ENCODE peak calls at places on chromosomes 7 and 10, in four cellular contexts. T is RWPE2, V is adrenal gland, P is stomach. B is an unnamed sample.

GRCh38 chr10:8130973-8131911 is 76.8 kb downstream of the GATA3 start:
- DNase-seq in T (no peak), V (no peak), P (no peak), B (no peak)

GRCh38 chr10:49710966-49711365 is 31.5 kb downstream of the C10orf53 start:
- DNase-seq in T (no peak), V (no peak), P (no peak), B (no peak)

GRCh38 chr10:45373783-45374450 is at the start of gene ALOX5:
- DNase-seq in T (no peak), V (peak; percentile 64), P (peak; percentile 80), B (no peak)

GRCh38 chr10:22606164-22606614 is 108.2 kb downstream of the PIP4K2A start:
- DNase-seq in T (no peak), V (no peak), P (no peak), B (peak; percentile 93)

GRCh38 chr10:83680470-83680891 is 458.8 kb upstream of the GHITM start:
- DNase-seq in T (no peak), V (no peak), P (no peak), B (no peak)

GRCh38 chr7:3089493-3089892 is 45.8 kb upstream of the CARD11 start:
- DNase-seq in T (no peak), V (no peak), P (no peak), B (no peak)

GRCh38 chr10:59625842-59626522 is 83.7 kb downstream of the SLC16A9 start:
- DNase-seq in T (no peak), V (no peak), P (peak; percentile 33), B (peak; percentile 34)

GRCh38 chr7:45148653-45148973 is 9.0 kb upstream of the RAMP3 start:
- DNase-seq in T (no peak), V (no peak), P (no peak), B (no peak)

GRCh38 chr10:104650072-104650471 is 9.0 kb downstream of the SORCS3 start:
- DNase-seq in T (no peak), V (no peak), P (no peak), B (no peak)

GRCh38 chr10:133336131-133337078 is at the start of gene CALY:
- DNase-seq in T (no peak), V (no peak), P (peak; percentile 59), B (no peak)

GRCh38 chr7:150686030-150686626 is 622 bp downstream of the GIMAP2 start:
- DNase-seq in T (no peak), V (no peak), P (no peak), B (peak; percentile 7)

GRCh38 chr10:124944982-124945381 is 3.1 kb downstream of the ZRANB1 start:
- DNase-seq in T (no peak), V (no peak), P (no peak), B (no peak)

GRCh38 chr10:59709472-59710125 is at the start of gene SLC16A9:
- DNase-seq in T (peak; percentile 66), V (peak; percentile 75), P (peak; percentile 44), B (peak; percentile 54)

GRCh38 chr10:133354672-133355240 is 3.1 kb downstream of the FUOM start:
- DNase-seq in T (no peak), V (no peak), P (no peak), B (no peak)

GRCh38 chr7:55128693-55129394 is 110.0 kb downstream of the EGFR start:
- DNase-seq in T (no peak), V (no peak), P (no peak), B (peak; percentile 86)

GRCh38 chr10:58820862-58821559 is 308.3 kb downstream of the BICC1 start:
- DNase-seq in T (no peak), V (no peak), P (no peak), B (peak; percentile 41)

GRCh38 chr10:101578192-101578591 is 9.9 kb downstream of the POLL start:
- DNase-seq in T (no peak), V (no peak), P (no peak), B (no peak)

GRCh38 chr10:48611133-48611532 is 6.3 kb upstream of the ARHGAP22 start:
- DNase-seq in T (no peak), V (no peak), P (no peak), B (peak; percentile 5)

GRCh38 chr7:51649-52048 is 140.7 kb upstream of the FAM20C start:
- DNase-seq in T (peak; percentile 8), V (no peak), P (no peak), B (no peak)

GRCh38 chr7:41967156-41967555 is 264.3 kb upstream of the INHBA start:
- DNase-seq in T (no peak), V (no peak), P (no peak), B (no peak)

GRCh38 chr10:127918570-127918969 is 11.7 kb downstream of the PTPRE start:
- DNase-seq in T (no peak), V (no peak), P (no peak), B (peak; percentile 26)
- H3K4me1 ChIP-seq in T (peaks cover 33% of the 10 kb centered on the region), V (peaks cover 27% of the 10 kb centered on the region), P (peaks cover 18% of the 10 kb centered on the region), B (peaks cover 39% of the 10 kb centered on the region)

DNA sequence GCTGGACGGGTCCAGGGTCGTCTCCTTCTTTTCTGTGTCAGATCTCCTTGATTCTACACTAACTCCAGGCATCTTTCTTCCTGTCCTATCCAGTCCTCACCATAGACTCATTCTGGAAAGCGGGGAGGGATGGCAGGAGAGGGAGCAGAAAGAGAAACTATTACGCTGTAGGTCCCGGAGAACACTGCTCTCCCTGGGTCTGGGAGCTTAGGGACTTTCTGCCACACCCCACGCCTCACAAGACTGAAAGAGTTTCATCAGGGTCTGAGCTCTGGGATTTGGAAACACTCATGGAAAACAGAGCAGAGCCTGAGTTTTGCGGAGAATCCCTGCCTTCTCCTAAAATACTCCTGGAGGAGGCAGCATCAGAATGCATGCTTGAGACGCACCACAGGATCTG is 38.0 kb downstream of the ASB13 start:
- DNase-seq in T (no peak), V (no peak), P (no peak), B (no peak)
- H3K4me3 ChIP-seq in T (no peak overlapping the region), V (no peak overlapping the region), P (peak overlapping the region; percentile 21), B (peak overlapping the region; percentile 19)

DNA sequence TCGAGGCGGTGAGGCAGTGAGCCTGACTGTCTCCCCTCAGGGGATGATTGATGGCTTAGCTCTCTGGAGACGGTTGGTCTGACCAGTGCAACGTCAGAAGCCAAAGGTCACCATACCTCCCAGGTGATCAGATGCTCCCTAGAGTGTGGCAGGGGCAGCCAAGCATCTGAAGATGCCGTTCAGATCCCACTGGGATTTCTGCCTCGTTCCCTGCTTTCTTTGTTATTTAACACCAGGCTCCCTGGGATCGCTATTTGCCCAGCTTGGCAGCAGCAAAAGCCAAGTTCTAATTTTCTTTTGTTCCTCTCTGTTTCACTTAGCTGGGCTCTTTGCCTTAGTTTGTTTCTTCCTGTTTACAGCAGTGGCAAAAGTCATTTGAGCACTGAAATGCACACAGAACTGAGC is 53.5 kb upstream of the SVIL start:
- DNase-seq in T (no peak), V (no peak), P (no peak), B (no peak)
- H3K27ac ChIP-seq in T (peak overlapping the region; percentile 58), V (no peak overlapping the region), P (peak overlapping the region; percentile 38), B (peak overlapping the region; percentile 7)

GRCh38 chr7:102917436-102918353 is 4.9 kb downstream of the LRRC17 start:
- DNase-seq in T (no peak), V (no peak), P (no peak), B (no peak)

GRCh38 chr7:102916881-102917280 is 4.1 kb downstream of the LRRC17 start:
- DNase-seq in T (no peak), V (no peak), P (no peak), B (no peak)

GRCh38 chr7:102914585-102914984 is 1.8 kb downstream of the LRRC17 start:
- DNase-seq in T (no peak), V (no peak), P (no peak), B (no peak)

GRCh38 chr7:102918865-102919264 is 6.1 kb downstream of the LRRC17 start:
- DNase-seq in T (no peak), V (no peak), P (no peak), B (peak; percentile 77)

GRCh38 chr7:102916426-102916825 is 3.6 kb downstream of the LRRC17 start:
- DNase-seq in T (no peak), V (no peak), P (no peak), B (peak; percentile 51)
- H3K4me1 ChIP-seq in T (peaks cover 11% of the 10 kb centered on the region), V (no peaks in the 10 kb centered on the region), P (peaks cover 33% of the 10 kb centered on the region), B (peaks cover 55% of the 10 kb centered on the region)

DNA sequence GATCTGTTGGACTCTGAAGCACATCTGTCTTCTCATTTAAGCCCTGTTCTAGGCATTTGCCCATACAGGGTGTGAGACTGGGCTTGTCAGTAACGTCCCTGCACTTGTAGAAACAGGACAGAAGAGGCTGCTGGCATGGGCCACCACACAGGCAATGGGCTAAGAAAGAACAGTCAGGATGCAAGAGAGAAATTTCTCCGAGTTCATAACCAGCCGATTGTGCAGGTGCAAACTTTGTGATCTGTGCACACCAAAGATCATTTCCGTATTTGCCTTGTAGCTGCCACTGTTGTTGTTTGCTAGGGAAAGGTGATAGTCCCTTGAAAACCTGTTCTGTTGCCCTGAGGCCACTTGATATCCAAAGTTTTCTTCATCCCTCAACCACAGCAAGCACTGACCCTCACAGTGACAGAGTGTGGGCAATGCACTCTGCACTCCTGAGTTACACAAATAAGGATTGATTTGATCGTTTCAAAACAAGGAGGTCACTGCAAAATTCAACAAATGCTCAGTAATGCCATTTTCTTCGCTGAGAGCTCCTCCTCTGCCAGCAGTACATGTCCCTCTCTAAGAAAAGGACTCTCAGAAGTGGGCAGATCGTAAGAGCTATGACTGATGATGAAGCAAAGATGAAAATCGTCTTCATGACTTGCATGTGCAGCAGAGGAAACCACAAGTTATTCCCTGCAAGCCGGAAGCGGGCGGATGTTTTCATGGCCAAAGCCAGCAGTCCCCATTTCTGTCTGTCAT is 20.2 kb downstream of the KLF6 start:
- DNase-seq in T (no peak), V (no peak), P (no peak), B (no peak)
- H3K4me3 ChIP-seq in T (no peak overlapping the region), V (no peak overlapping the region), P (no peak overlapping the region), B (no peak overlapping the region)

GRCh38 chr10:126906704-126907422 is 1.6 kb downstream of the DOCK1 start:
- DNase-seq in T (no peak), V (no peak), P (no peak), B (no peak)

GRCh38 chr10:126905776-126906703 is 812 bp downstream of the DOCK1 start:
- DNase-seq in T (no peak), V (no peak), P (peak; percentile 33), B (peak; percentile 70)

GRCh38 chr10:126903646-126904360 is 1.4 kb upstream of the DOCK1 start:
- DNase-seq in T (no peak), V (no peak), P (no peak), B (no peak)

GRCh38 chr10:126904493-126904806 is 778 bp upstream of the DOCK1 start:
- DNase-seq in T (no peak), V (no peak), P (no peak), B (no peak)

DNA sequence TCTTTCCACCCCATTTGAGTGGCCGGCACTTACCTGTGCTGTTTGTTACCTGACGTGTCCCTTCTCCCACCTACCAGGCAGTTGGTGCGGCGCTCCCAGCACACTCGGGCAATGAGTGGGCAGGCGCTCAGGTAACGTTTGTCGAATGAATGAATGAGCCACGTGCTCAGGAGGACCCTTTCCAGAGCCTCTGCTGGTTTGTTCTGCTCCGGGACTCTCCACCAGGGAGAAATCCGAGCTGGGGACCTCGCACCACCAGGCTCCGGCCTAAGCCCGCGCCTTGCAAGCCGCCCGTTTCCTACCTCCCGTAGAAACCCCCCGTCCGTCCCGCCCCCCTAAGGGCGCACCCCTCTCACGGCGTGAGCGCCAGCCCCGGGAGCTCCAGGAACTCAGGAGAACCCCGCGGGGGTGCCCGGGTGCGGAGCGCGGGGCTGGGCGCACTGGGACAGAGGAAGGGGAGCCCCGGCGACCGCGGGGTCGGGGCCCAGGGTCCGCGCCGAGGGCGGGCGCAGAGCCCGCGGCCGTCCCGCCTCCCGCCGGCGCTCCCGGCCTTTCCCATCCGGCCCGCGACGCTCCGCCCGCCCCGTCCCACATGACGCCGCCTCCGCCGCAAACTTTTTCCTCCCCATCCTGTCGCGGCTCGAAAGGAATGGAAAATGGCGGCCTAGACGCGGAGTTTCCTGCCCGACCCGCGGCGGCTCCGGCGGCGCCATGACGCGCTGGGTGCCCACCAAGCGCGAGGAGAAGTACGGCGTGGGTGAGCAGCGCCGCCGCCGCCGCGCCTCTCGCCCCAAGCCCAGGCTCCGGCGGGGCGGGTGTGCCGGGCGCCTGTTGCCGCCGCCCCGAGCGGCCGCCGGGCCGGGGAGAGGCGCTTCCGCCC is at the start of gene DOCK1:
- DNase-seq in T (no peak), V (peak; percentile 56), P (peak; percentile 67), B (peak; percentile 72)
- H3K27ac ChIP-seq in T (peak within 1 kb of the TSS; percentile 63), V (peak within 1 kb of the TSS; percentile 90), P (peak within 1 kb of the TSS; percentile 87), B (peak within 1 kb of the TSS; percentile 93)

B was measured in SJSA1.